ENCODE peak calls at places on chromosome X, in four cellular contexts. One of them, this sample, is unnamed.

GRCh38 chrX:101550825-101551767 is 749 bp downstream of the ARMCX1 start:
- DNase-seq in WTC11: peak
- DNase-seq in SK-N-SH: peak
- DNase-seq in GM12878: no peak
- DNase-seq in this sample: peak

GRCh38 chrX:74423289-74423985 is 2.1 kb downstream of the SLC16A2 start:
- DNase-seq in WTC11: no peak
- DNase-seq in SK-N-SH: no peak
- DNase-seq in GM12878: no peak
- DNase-seq in this sample: no peak

GRCh38 chrX:22081475-22082092 is 49.5 kb downstream of the PHEX start:
- DNase-seq in WTC11: peak
- DNase-seq in SK-N-SH: peak
- DNase-seq in GM12878: no peak
- DNase-seq in this sample: peak

GRCh38 chrX:56233100-56233499 is 944 bp downstream of the KLF8 start:
- DNase-seq in WTC11: no peak
- DNase-seq in SK-N-SH: no peak
- DNase-seq in GM12878: no peak
- DNase-seq in this sample: no peak

GRCh38 chrX:118347131-118347530 is 1.2 kb downstream of the WDR44 start:
- DNase-seq in WTC11: no peak
- DNase-seq in SK-N-SH: peak
- DNase-seq in GM12878: no peak
- DNase-seq in this sample: peak

GRCh38 chrX:37380920-37381319 is 31.8 kb downstream of the PRRG1 start:
- DNase-seq in WTC11: no peak
- DNase-seq in SK-N-SH: no peak
- DNase-seq in GM12878: no peak
- DNase-seq in this sample: no peak

GRCh38 chrX:41491267-41492004 is 44.3 kb downstream of the NYX start:
- DNase-seq in WTC11: no peak
- DNase-seq in SK-N-SH: no peak
- DNase-seq in GM12878: no peak
- DNase-seq in this sample: no peak

GRCh38 chrX:103640401-103641155 is 11.8 kb downstream of the TCEAL1 start:
- DNase-seq in WTC11: no peak
- DNase-seq in SK-N-SH: no peak
- DNase-seq in GM12878: no peak
- DNase-seq in this sample: no peak

GRCh38 chrX:46545111-46546005 is at the start of gene ZNF674:
- DNase-seq in WTC11: peak
- DNase-seq in SK-N-SH: peak
- DNase-seq in GM12878: peak
- DNase-seq in this sample: peak

GRCh38 chrX:10557166-10557565 is 63.2 kb downstream of the MID1 start:
- DNase-seq in WTC11: no peak
- DNase-seq in SK-N-SH: no peak
- DNase-seq in GM12878: no peak
- DNase-seq in this sample: no peak
- TF ChIP-seq USF1 in WTC11: no peak
- TF ChIP-seq USF1 in SK-N-SH: no peak
- TF ChIP-seq USF1 in GM12878: no peak
- TF ChIP-seq USF1 in this sample: no peak

GRCh38 chrX:97310373-97310772 is 426.7 kb downstream of the RPA4 start:
- DNase-seq in WTC11: no peak
- DNase-seq in SK-N-SH: no peak
- DNase-seq in GM12878: no peak
- DNase-seq in this sample: peak
- TF ChIP-seq USF1 in WTC11: no peak
- TF ChIP-seq USF1 in SK-N-SH: no peak
- TF ChIP-seq USF1 in GM12878: no peak
- TF ChIP-seq USF1 in this sample: no peak

DNA sequence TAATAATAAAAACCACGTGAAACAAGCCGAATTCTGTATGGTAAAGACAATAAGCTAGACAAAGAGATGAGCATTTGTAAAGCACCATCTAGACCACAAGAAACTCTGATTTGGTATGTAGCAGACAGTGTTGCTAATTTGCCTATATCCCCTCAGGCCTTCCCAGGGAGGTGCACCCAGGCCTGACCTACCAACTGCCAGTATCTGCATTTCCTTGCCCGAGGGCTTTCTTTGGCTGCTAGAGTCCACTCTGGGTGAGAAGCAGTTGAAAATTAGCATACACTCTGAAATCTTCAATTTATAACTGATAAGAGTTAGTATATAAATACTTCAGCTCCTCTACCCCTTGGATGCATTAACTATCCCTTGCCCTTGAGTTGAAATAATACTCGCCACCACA is 37.4 kb upstream of the IL1RAPL1 start:
- DNase-seq in WTC11: peak
- DNase-seq in SK-N-SH: no peak
- DNase-seq in GM12878: no peak
- DNase-seq in this sample: no peak
- TF ChIP-seq USF1 in WTC11: no peak
- TF ChIP-seq USF1 in SK-N-SH: no peak
- TF ChIP-seq USF1 in GM12878: no peak
- TF ChIP-seq USF1 in this sample: no peak

GRCh38 chrX:68980906-68981616 is 152.2 kb downstream of the EFNB1 start:
- DNase-seq in WTC11: no peak
- DNase-seq in SK-N-SH: no peak
- DNase-seq in GM12878: no peak
- DNase-seq in this sample: no peak

GRCh38 chrX:68985135-68985725 is 156.4 kb downstream of the EFNB1 start:
- DNase-seq in WTC11: no peak
- DNase-seq in SK-N-SH: no peak
- DNase-seq in GM12878: no peak
- DNase-seq in this sample: no peak

GRCh38 chrX:68983004-68983857 is 154.4 kb downstream of the EFNB1 start:
- DNase-seq in WTC11: no peak
- DNase-seq in SK-N-SH: no peak
- DNase-seq in GM12878: no peak
- DNase-seq in this sample: no peak

GRCh38 chrX:68978211-68978780 is 149.5 kb downstream of the EFNB1 start:
- DNase-seq in WTC11: peak
- DNase-seq in SK-N-SH: no peak
- DNase-seq in GM12878: no peak
- DNase-seq in this sample: no peak

GRCh38 chrX:68982476-68982875 is 153.7 kb downstream of the EFNB1 start:
- DNase-seq in WTC11: no peak
- DNase-seq in SK-N-SH: no peak
- DNase-seq in GM12878: no peak
- DNase-seq in this sample: no peak
- TF ChIP-seq USF1 in WTC11: no peak
- TF ChIP-seq USF1 in SK-N-SH: no peak
- TF ChIP-seq USF1 in GM12878: no peak
- TF ChIP-seq USF1 in this sample: no peak

GRCh38 chrX:9953396-9953795 is 13.8 kb upstream of the CLDN34 start:
- DNase-seq in WTC11: no peak
- DNase-seq in SK-N-SH: no peak
- DNase-seq in GM12878: no peak
- DNase-seq in this sample: no peak

GRCh38 chrX:9958183-9958582 is 9.0 kb upstream of the CLDN34 start:
- DNase-seq in WTC11: no peak
- DNase-seq in SK-N-SH: no peak
- DNase-seq in GM12878: no peak
- DNase-seq in this sample: no peak

GRCh38 chrX:9952313-9952712 is 14.8 kb upstream of the CLDN34 start:
- DNase-seq in WTC11: no peak
- DNase-seq in SK-N-SH: no peak
- DNase-seq in GM12878: no peak
- DNase-seq in this sample: no peak

GRCh38 chrX:9957743-9958142 is 9.4 kb upstream of the CLDN34 start:
- DNase-seq in WTC11: no peak
- DNase-seq in SK-N-SH: no peak
- DNase-seq in GM12878: no peak
- DNase-seq in this sample: no peak

DNA sequence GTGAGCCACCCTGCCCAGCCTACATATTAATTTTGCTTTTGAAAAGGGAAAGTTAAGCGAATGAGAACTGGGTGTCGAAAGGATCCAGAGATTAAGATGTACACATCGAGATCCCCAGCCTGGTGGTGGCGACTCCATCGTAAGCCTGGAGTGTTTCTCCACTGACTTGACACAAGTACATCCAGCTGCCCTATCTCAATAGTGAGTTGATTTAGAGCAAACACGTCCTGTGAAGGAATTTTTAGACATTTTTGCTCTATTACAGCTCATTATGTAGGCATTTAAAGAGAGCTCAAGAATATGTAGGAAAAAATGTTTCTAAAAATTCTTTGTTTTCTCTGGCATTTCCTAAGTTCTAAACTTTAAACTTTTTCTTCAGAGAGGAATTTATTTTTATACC is 11.7 kb upstream of the CLDN34 start:
- DNase-seq in WTC11: no peak
- DNase-seq in SK-N-SH: no peak
- DNase-seq in GM12878: no peak
- DNase-seq in this sample: no peak
- TF ChIP-seq USF1 in WTC11: no peak
- TF ChIP-seq USF1 in SK-N-SH: no peak
- TF ChIP-seq USF1 in GM12878: no peak
- TF ChIP-seq USF1 in this sample: no peak

GRCh38 chrX:45068555-45068954 is 132.1 kb downstream of the DIPK2B start:
- DNase-seq in WTC11: no peak
- DNase-seq in SK-N-SH: no peak
- DNase-seq in GM12878: no peak
- DNase-seq in this sample: no peak

GRCh38 chrX:45070116-45071007 is 130.3 kb downstream of the DIPK2B start:
- DNase-seq in WTC11: no peak
- DNase-seq in SK-N-SH: peak
- DNase-seq in GM12878: peak
- DNase-seq in this sample: peak
- TF ChIP-seq USF1 in WTC11: no peak
- TF ChIP-seq USF1 in SK-N-SH: no peak
- TF ChIP-seq USF1 in GM12878: no peak
- TF ChIP-seq USF1 in this sample: no peak

GRCh38 chrX:47651043-47651905 is 911 bp upstream of the ELK1 start:
- DNase-seq in WTC11: no peak
- DNase-seq in SK-N-SH: no peak
- DNase-seq in GM12878: no peak
- DNase-seq in this sample: no peak
- TF ChIP-seq USF1 in WTC11: no peak
- TF ChIP-seq USF1 in SK-N-SH: no peak
- TF ChIP-seq USF1 in GM12878: no peak
- TF ChIP-seq USF1 in this sample: no peak

GRCh38 chrX:1502241-1502640 is 34.7 kb downstream of the P2RY8 start:
- DNase-seq in WTC11: no peak
- DNase-seq in SK-N-SH: no peak
- DNase-seq in GM12878: no peak
- DNase-seq in this sample: peak

GRCh38 chrX:1506916-1507315 is 30.1 kb downstream of the P2RY8 start:
- DNase-seq in WTC11: no peak
- DNase-seq in SK-N-SH: no peak
- DNase-seq in GM12878: no peak
- DNase-seq in this sample: no peak

GRCh38 chrX:1496076-1496475 is 40.9 kb downstream of the P2RY8 start:
- DNase-seq in WTC11: no peak
- DNase-seq in SK-N-SH: no peak
- DNase-seq in GM12878: no peak
- DNase-seq in this sample: no peak

GRCh38 chrX:1502853-1503252 is 34.1 kb downstream of the P2RY8 start:
- DNase-seq in WTC11: no peak
- DNase-seq in SK-N-SH: no peak
- DNase-seq in GM12878: no peak
- DNase-seq in this sample: no peak

GRCh38 chrX:1500701-1501624 is 36.0 kb downstream of the P2RY8 start:
- DNase-seq in WTC11: no peak
- DNase-seq in SK-N-SH: no peak
- DNase-seq in GM12878: peak
- DNase-seq in this sample: no peak
- TF ChIP-seq USF1 in WTC11: no peak
- TF ChIP-seq USF1 in SK-N-SH: no peak
- TF ChIP-seq USF1 in GM12878: no peak
- TF ChIP-seq USF1 in this sample: no peak

GRCh38 chrX:13574600-13574999 is 5.2 kb downstream of the EGFL6 start:
- DNase-seq in WTC11: no peak
- DNase-seq in SK-N-SH: no peak
- DNase-seq in GM12878: peak
- DNase-seq in this sample: no peak

GRCh38 chrX:13581554-13581953 is 12.2 kb downstream of the EGFL6 start:
- DNase-seq in WTC11: no peak
- DNase-seq in SK-N-SH: no peak
- DNase-seq in GM12878: no peak
- DNase-seq in this sample: no peak

DNA sequence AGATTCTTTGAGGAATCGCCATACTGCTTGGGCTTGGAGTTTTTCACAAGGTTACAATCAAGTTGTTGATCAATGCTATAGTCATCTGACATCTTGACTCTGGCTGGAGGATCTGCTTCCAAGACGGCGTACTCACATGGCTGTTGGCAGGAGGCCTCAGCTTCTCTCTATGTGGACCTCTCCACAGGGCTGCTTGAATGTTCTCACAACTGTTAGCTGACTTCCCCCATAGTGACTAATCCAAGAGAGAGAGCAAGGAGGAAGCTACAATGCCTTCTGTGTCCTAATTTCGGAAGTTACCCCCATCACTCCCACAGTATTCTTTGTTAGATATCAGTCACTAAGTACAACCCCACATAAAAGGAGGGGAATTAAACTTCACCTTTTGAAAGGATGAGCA is 10.3 kb downstream of the EGFL6 start:
- DNase-seq in WTC11: no peak
- DNase-seq in SK-N-SH: no peak
- DNase-seq in GM12878: no peak
- DNase-seq in this sample: no peak
- TF ChIP-seq USF1 in WTC11: no peak
- TF ChIP-seq USF1 in SK-N-SH: no peak
- TF ChIP-seq USF1 in GM12878: no peak
- TF ChIP-seq USF1 in this sample: no peak